ENCODE peak calls at places on chromosomes 6 and 20, in four cellular contexts. D is WTC11, M is HepG2, B is K562. A is an unnamed sample.

GRCh38 chr20:41615671-41616070 is 2.5 kb downstream of the CHD6 start:
- DNase-seq in D (no peak), M (no peak), B (no peak), A (no peak)

GRCh38 chr6:137001287-137001976 is 43.3 kb downstream of the IL20RA start:
- DNase-seq in D (peak), M (peak), B (no peak), A (no peak)

GRCh38 chr20:48454721-48455490 is 372.9 kb downstream of the PREX1 start:
- DNase-seq in D (no peak), M (no peak), B (no peak), A (no peak)

GRCh38 chr20:49483018-49483705 is 694 bp upstream of the KCNB1 start:
- DNase-seq in D (peak), M (no peak), B (no peak), A (no peak)

GRCh38 chr6:83917001-83917400 is 57.5 kb downstream of the CYB5R4 start:
- DNase-seq in D (no peak), M (no peak), B (no peak), A (no peak)

GRCh38 chr6:39909701-39910100 is 24.6 kb downstream of the MOCS1 start:
- DNase-seq in D (no peak), M (no peak), B (no peak), A (no peak)

GRCh38 chr6:30044630-30045029 is 16.4 kb upstream of the POLR1H start:
- DNase-seq in D (no peak), M (no peak), B (no peak), A (no peak)

GRCh38 chr20:50358959-50359358 is 151.2 kb upstream of the PTPN1 start:
- DNase-seq in D (no peak), M (no peak), B (no peak), A (no peak)

GRCh38 chr20:57361517-57361916 is 10.5 kb downstream of the RAE1 start:
- DNase-seq in D (no peak), M (no peak), B (no peak), A (no peak)

GRCh38 chr6:152428126-152428525 is 209.0 kb downstream of the SYNE1 start:
- DNase-seq in D (peak), M (no peak), B (no peak), A (no peak)

GRCh38 chr6:149170564-149171452 is 146.7 kb upstream of the TAB2 start:
- DNase-seq in D (no peak), M (no peak), B (no peak), A (peak)

GRCh38 chr20:36184816-36185776 is 30.6 kb downstream of the EPB41L1 start:
- DNase-seq in D (no peak), M (no peak), B (no peak), A (no peak)

GRCh38 chr20:58746551-58747399 is 54.2 kb downstream of the NPEPL1 start:
- DNase-seq in D (no peak), M (no peak), B (no peak), A (no peak)

GRCh38 chr6:37680668-37681067 is 17.0 kb downstream of the MDGA1 start:
- DNase-seq in D (no peak), M (no peak), B (no peak), A (no peak)

GRCh38 chr6:161079566-161080262 is 88.1 kb downstream of the MAP3K4 start:
- DNase-seq in D (no peak), M (no peak), B (no peak), A (no peak)

GRCh38 chr6:140977425-140977824 is 1155.3 kb upstream of the GJE1 start:
- DNase-seq in D (no peak), M (no peak), B (no peak), A (no peak)

GRCh38 chr6:85585741-85586140 is 7.9 kb downstream of the SNX14 start:
- DNase-seq in D (no peak), M (no peak), B (no peak), A (no peak)

GRCh38 chr6:156969233-156969632 is 192.1 kb downstream of the ARID1B start:
- DNase-seq in D (no peak), M (no peak), B (no peak), A (no peak)
- TF ChIP-seq SP1 in D (no peak), M (no peak), B (no peak), A (no peak)

GRCh38 chr20:19826179-19826914 is 68.3 kb downstream of the RIN2 start:
- DNase-seq in D (no peak), M (no peak), B (no peak), A (no peak)

GRCh38 chr20:19823971-19824370 is 65.9 kb downstream of the RIN2 start:
- DNase-seq in D (no peak), M (no peak), B (no peak), A (no peak)

GRCh38 chr20:19827818-19828217 is 69.8 kb downstream of the RIN2 start:
- DNase-seq in D (no peak), M (no peak), B (no peak), A (no peak)

GRCh38 chr20:19823216-19823615 is 65.2 kb downstream of the RIN2 start:
- DNase-seq in D (no peak), M (no peak), B (no peak), A (no peak)

GRCh38 chr20:19824861-19825260 is 66.8 kb downstream of the RIN2 start:
- DNase-seq in D (no peak), M (no peak), B (no peak), A (no peak)
- TF ChIP-seq ELF4 in D (no peak), M (no peak), B (no peak), A (no peak)

GRCh38 chr20:62816879-62817873 is at the start of gene COL9A3:
- DNase-seq in D (peak), M (peak), B (peak), A (no peak)

GRCh38 chr20:62815066-62815991 is 1.5 kb upstream of the COL9A3 start:
- DNase-seq in D (peak), M (peak), B (peak), A (no peak)

GRCh38 chr20:62814709-62815065 is 2.2 kb upstream of the COL9A3 start:
- DNase-seq in D (no peak), M (no peak), B (no peak), A (no peak)

GRCh38 chr20:62817975-62818591 is 1.2 kb downstream of the COL9A3 start:
- DNase-seq in D (no peak), M (no peak), B (no peak), A (no peak)

GRCh38 chr20:62816031-62816878 is 595 bp upstream of the COL9A3 start:
- DNase-seq in D (peak), M (no peak), B (no peak), A (no peak)
- TF ChIP-seq SP1 in D (no peak), M (no peak), B (no peak), A (no peak)

GRCh38 chr6:11428895-11429294 is 108.7 kb upstream of the TMEM170B start:
- DNase-seq in D (no peak), M (peak), B (no peak), A (no peak)
- TF ChIP-seq ELF4 in D (no peak), M (no peak), B (no peak), A (no peak)

DNA sequence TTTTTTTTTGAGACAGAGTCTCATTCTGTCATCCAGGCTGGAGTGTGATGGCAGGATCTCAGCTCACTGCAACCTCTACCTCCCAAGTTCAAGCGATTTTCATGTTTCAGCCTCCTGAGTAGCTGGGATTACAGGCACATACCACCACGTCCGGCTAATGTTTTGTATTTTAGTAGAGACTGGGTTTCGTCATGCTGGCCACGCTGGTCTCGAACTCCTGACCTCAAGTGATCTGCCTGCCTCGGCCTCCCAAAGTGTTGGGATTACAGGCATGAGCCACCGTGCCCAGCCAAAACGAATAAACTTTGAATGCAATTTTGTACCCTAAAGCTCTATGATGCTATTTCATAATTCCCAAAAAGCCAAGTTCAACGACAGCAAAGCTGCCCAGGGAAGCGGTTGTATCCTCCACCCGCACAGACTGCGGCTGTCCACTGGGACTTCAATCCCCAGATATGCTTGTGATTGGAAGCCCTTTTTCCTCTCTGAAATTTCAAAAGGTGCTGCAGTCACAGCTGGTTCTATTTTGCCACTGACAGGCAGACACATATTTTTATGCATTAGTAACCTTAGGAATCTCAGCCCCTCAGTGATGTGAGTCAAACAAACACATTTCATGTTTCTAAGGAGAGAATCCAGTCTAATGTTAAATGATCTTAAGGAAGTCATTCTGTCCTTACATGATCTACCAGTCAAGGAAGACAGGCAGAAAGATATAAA is 8.7 kb upstream of the RAMACL start:
- DNase-seq in D (no peak), M (no peak), B (no peak), A (no peak)
- TF ChIP-seq SP1 in D (no peak), M (no peak), B (no peak), A (no peak)

DNA sequence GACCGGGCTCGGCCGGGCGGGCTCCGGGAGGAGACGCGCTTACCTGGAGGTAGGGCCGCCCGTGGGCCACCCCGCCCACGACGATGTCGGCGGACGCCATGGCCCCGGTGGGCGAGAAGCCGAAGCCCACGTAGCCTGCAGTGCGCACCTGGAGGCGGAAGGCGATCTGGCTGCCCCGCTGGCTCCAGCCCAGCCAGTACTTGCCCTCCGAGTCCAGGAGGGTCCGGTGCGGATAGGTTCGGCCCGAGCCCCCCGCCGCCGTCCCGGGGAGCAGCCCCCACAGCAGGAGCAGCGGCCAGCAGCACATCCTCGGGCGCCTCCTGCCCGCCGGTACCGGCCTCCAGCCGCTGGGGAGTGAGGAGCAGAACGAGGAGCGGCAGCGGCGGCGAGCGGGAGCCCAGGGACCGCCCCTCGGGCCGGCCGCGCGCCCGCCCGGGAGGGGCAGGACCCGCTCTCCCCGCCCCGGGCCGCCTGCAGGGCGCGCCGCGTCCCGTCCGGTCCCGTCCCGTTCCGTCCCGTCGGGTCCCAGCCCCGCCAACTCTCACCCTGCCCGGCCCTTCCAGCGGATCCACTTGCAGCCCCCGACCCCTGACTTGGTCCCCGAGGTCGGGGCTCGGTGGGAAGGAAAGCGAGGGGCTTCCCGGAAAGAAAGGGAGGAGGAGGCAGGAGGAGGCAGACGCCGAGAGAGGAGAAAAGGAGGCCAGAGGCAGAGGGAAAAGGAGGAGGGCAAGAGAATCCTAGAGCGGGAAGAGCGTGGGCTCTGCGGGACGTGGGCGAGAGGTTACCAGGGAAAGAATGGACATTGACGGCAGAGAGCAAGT is at the start of gene MOXD1:
- DNase-seq in D (peak), M (no peak), B (peak), A (peak)
- TF ChIP-seq ELF4 in D (no peak), M (no peak), B (no peak), A (no peak)

GRCh38 chr6:5752282-5752681 is 254.4 kb downstream of the NRN1 start:
- DNase-seq in D (no peak), M (no peak), B (no peak), A (no peak)
- TF ChIP-seq SP1 in D (no peak), M (no peak), B (no peak), A (no peak)

GRCh38 chr20:32585011-32585518 is at the start of gene NOL4L:
- DNase-seq in D (peak), M (no peak), B (peak), A (peak)
- TF ChIP-seq ELF4 in D (no peak), M (no peak), B (no peak), A (no peak)

DNA sequence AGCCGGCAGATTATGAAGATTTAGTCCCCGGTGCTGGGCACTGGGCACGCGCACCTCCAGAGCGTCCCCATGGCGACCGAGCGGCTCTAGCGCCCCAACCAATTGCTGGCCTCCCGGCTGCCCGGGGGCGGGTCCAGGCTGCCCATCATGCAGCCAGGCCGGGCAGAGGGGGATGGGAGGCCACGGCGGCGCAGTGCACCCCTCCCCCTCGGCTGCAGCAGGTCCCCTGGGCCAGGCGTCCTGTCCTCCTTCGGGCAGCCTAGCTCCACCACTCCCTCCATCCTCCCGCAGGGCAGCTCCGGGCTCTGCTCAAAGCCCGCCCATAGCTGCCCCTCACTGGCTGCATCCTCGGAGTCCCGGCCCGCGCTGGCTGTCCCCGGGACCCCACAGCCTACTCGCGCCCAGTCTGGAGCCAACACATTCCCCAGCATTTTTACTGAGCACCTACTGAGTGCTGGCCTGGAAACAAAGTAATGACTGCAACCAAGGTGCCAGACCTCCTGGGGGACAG is 99.4 kb downstream of the ASXL1 start:
- DNase-seq in D (peak), M (no peak), B (peak), A (peak)
- TF ChIP-seq SP1 in D (peak), M (no peak), B (no peak), A (no peak)

A was measured in HEK293T.